ENCODE peak calls at places on chromosomes 6 and 20, in eight cellular contexts. E is mucosa of descending colon; N is Caco-2; K is mammary epithelial cell; U is lower leg skin; Q is CD4-positive, alpha-beta memory T cell; F is MV-4-11; Z is heart left ventricle. C is an unnamed sample.

GRCh38 chr6:17098007-17098406 is 3.8 kb upstream of the STMND1 start:
- DNase-seq in K (no peak), F (no peak), Z (no peak), N (no peak), U (no peak), E (no peak), Q (no peak), C (no peak)

GRCh38 chr6:56292505-56293181 is 45.3 kb upstream of the COL21A1 start:
- DNase-seq in F (peak), K (peak), Q (no peak), U (no peak), Z (no peak), E (peak), N (peak), C (peak)

GRCh38 chr6:111938710-111939109 is 65.5 kb upstream of the FYN start:
- DNase-seq in N (peak), K (peak), U (no peak), Q (no peak), F (no peak), Z (no peak), E (no peak), C (no peak)

GRCh38 chr6:91697010-91697694 is 1110.3 kb upstream of the MAP3K7 start:
- DNase-seq in Q (no peak), E (no peak), Z (no peak), N (no peak), F (peak), K (peak), U (no peak), C (no peak)

GRCh38 chr6:153942361-153942760 is 96.7 kb upstream of the OPRM1 start:
- DNase-seq in N (no peak), U (no peak), F (no peak), Q (no peak), Z (no peak), K (no peak), E (no peak), C (no peak)

GRCh38 chr6:21999012-21999528 is 297.8 kb downstream of the PRL start:
- DNase-seq in Q (no peak), N (no peak), Z (no peak), U (no peak), F (no peak), K (peak), E (no peak), C (no peak)

GRCh38 chr6:56335733-56336132 is 88.4 kb upstream of the COL21A1 start:
- DNase-seq in F (no peak), Z (no peak), N (no peak), K (peak), Q (no peak), E (no peak), U (no peak), C (peak)

GRCh38 chr6:148814082-148814790 is 67.4 kb downstream of the UST start:
- DNase-seq in N (no peak), E (no peak), F (no peak), Q (no peak), Z (no peak), U (no peak), K (no peak), C (no peak)

GRCh38 chr20:35129647-35130069 is 17.5 kb downstream of the EDEM2 start:
- DNase-seq in E (no peak), F (peak), U (no peak), N (peak), Z (no peak), Q (no peak), K (peak), C (no peak)

GRCh38 chr6:135322427-135323201 is 141.5 kb downstream of the MYB start:
- DNase-seq in F (peak), Z (no peak), E (no peak), K (no peak), N (no peak), Q (no peak), U (no peak), C (no peak)

GRCh38 chr6:142374965-142375733 is 73.3 kb downstream of the ADGRG6 start:
- DNase-seq in U (no peak), E (no peak), Z (no peak), F (no peak), K (peak), Q (no peak), N (peak), C (no peak)

GRCh38 chr6:25178336-25178735 is 100.8 kb upstream of the CARMIL1 start:
- DNase-seq in K (no peak), E (no peak), Q (no peak), Z (no peak), F (no peak), N (no peak), U (no peak), C (no peak)

GRCh38 chr20:3839328-3839727 is 7.3 kb upstream of the MAVS start:
- DNase-seq in Q (no peak), N (no peak), F (peak), K (no peak), U (no peak), E (no peak), Z (no peak), C (peak)

GRCh38 chr6:124882580-124883393 is 79.5 kb upstream of the RNF217 start:
- DNase-seq in Z (no peak), K (peak), Q (no peak), E (no peak), N (no peak), F (peak), U (no peak), C (no peak)

GRCh38 chr6:157272866-157273755 is 50.2 kb downstream of the TMEM242 start:
- DNase-seq in Q (peak), Z (no peak), N (no peak), U (peak), F (peak), K (no peak), E (no peak), C (no peak)

GRCh38 chr6:97133071-97133470 is 149.9 kb downstream of the MMS22L start:
- DNase-seq in Q (no peak), N (no peak), K (no peak), E (no peak), U (no peak), Z (no peak), F (no peak), C (peak)

GRCh38 chr6:47420394-47421371 is 56.9 kb upstream of the CD2AP start:
- DNase-seq in Q (no peak), K (peak), N (no peak), F (peak), E (no peak), Z (no peak), U (no peak), C (no peak)

GRCh38 chr6:99495466-99495865 is 19.8 kb downstream of the USP45 start:
- DNase-seq in Q (no peak), E (no peak), K (no peak), F (no peak), U (no peak), N (no peak), Z (no peak), C (no peak)

GRCh38 chr20:48052492-48052870 is 267.2 kb upstream of the SULF2 start:
- DNase-seq in F (no peak), Z (no peak), Q (no peak), E (no peak), N (no peak), U (no peak), K (peak), C (no peak)

GRCh38 chr20:21395666-21396044 is 1.7 kb downstream of the NKX2-4 start:
- DNase-seq in U (no peak), Z (no peak), E (no peak), F (no peak), N (no peak), Q (peak), K (no peak), C (no peak)

GRCh38 chr6:87682310-87682709 is 19.7 kb downstream of the AKIRIN2 start:
- DNase-seq in U (no peak), N (no peak), E (no peak), K (peak), Q (no peak), F (no peak), Z (no peak), C (no peak)

GRCh38 chr6:17907467-17908229 is 79.8 kb downstream of the KIF13A start:
- DNase-seq in Q (no peak), K (peak), E (peak), F (peak), Z (peak), U (peak), N (peak), C (peak)

GRCh38 chr6:149318581-149319286 is 1.2 kb downstream of the TAB2 start:
- DNase-seq in Z (no peak), E (peak), K (peak), Q (peak), U (no peak), F (peak), N (peak), C (no peak)

GRCh38 chr20:19621072-19621471 is 137.0 kb upstream of the RIN2 start:
- DNase-seq in Q (no peak), E (no peak), N (no peak), F (peak), U (no peak), Z (no peak), K (peak), C (no peak)

GRCh38 chr6:140486468-140487361 is 1112.3 kb upstream of the CITED2 start:
- DNase-seq in U (no peak), Z (no peak), Q (no peak), F (no peak), E (no peak), K (no peak), N (no peak), C (no peak)

GRCh38 chr6:113539202-113539601 is 317.9 kb upstream of the MARCKS start:
- DNase-seq in F (no peak), Q (no peak), K (no peak), U (no peak), N (no peak), E (no peak), Z (no peak), C (no peak)

GRCh38 chr6:38567436-38567835 is 72.3 kb downstream of the BTBD9 start:
- DNase-seq in F (no peak), E (peak), K (peak), U (peak), N (no peak), Q (no peak), Z (peak), C (no peak)

GRCh38 chr20:47360489-47361267 is 4.2 kb upstream of the ZMYND8 start:
- DNase-seq in N (peak), U (peak), Q (no peak), F (peak), K (peak), Z (peak), E (peak), C (no peak)

GRCh38 chr6:70241031-70241430 is 61.9 kb downstream of the COL9A1 start:
- DNase-seq in K (no peak), Q (no peak), Z (no peak), F (no peak), U (no peak), N (no peak), E (peak), C (no peak)

GRCh38 chr6:96499781-96500180 is 21.8 kb upstream of the UFL1 start:
- DNase-seq in N (no peak), Q (peak), F (no peak), Z (no peak), K (no peak), E (no peak), U (no peak), C (no peak)

GRCh38 chr6:164039954-164040375 is 625.4 kb downstream of the QKI start:
- DNase-seq in E (peak), Z (peak), K (peak), F (no peak), Q (peak), U (no peak), N (no peak), C (no peak)

GRCh38 chr20:36104244-36104643 is 50.3 kb upstream of the EPB41L1 start:
- DNase-seq in U (no peak), K (no peak), N (no peak), E (no peak), Q (no peak), Z (no peak), F (no peak), C (no peak)

GRCh38 chr6:170227521-170227983 is 63.3 kb downstream of the DLL1 start:
- DNase-seq in Z (peak), U (no peak), E (no peak), N (no peak), K (peak), Q (no peak), F (no peak), C (no peak)

GRCh38 chr6:44642870-44643522 is 255.5 kb downstream of the CDC5L start:
- DNase-seq in F (peak), N (no peak), U (no peak), K (peak), E (no peak), Z (no peak), Q (no peak), C (no peak)

GRCh38 chr6:75288023-75288422 is 3.4 kb upstream of the TMEM30A start:
- DNase-seq in K (no peak), Z (no peak), E (no peak), N (no peak), F (no peak), Q (no peak), U (no peak), C (no peak)

GRCh38 chr20:50560867-50561266 is 50.7 kb downstream of the PTPN1 start:
- DNase-seq in U (no peak), Z (no peak), E (no peak), F (no peak), N (no peak), Q (no peak), K (no peak), C (no peak)

GRCh38 chr6:54737247-54737646 is 109.3 kb upstream of the FAM83B start:
- DNase-seq in Z (no peak), Q (no peak), N (peak), E (no peak), F (no peak), U (no peak), K (no peak), C (peak)

C was measured in HL-60.